ENCODE peak calls at places on chromosomes 6 and 20, in eight cellular contexts. I is activated naive CD4-positive, alpha-beta T cell treated with anti-CD3 and anti-CD28 coated beads, Interleukin-2, amount 50 U/mL, for 16 hours; V is MV-4-11; Z is OCI-LY7; L is thoracic aorta; U is stimulated activated CD4-positive, alpha-beta T cell treated with anti-CD3 and anti-CD28 coated beads, Interleukin-2, amount 100 ng/mL, for 4 hours; J is DMS153; E is thyroid gland. Y is an unnamed sample.
A peak's percentile ranks its signal among the peaks of the same experiment; 100 is the strongest.

GRCh38 chr6:31834367-31834703 is 6.8 kb downstream of the HSPA1B start:
- DNase-seq in V (peak; percentile 76), I (no peak), U (no peak), J (peak; percentile 89), L (no peak), Z (peak; percentile 91), E (peak; percentile 87), Y (peak; percentile 91)

GRCh38 chr20:48843125-48843806 is 15.5 kb upstream of the PREX1 start:
- DNase-seq in U (no peak), Z (peak; percentile 49), L (no peak), I (no peak), V (peak; percentile 43), J (no peak), E (no peak), Y (no peak)

GRCh38 chr6:74671558-74672025 is 534.3 kb downstream of the COL12A1 start:
- DNase-seq in J (no peak), V (no peak), Z (no peak), U (no peak), L (no peak), I (no peak), E (no peak), Y (no peak)

GRCh38 chr20:31837896-31838397 is 7.5 kb downstream of the FOXS1 start:
- DNase-seq in L (no peak), Z (no peak), J (no peak), I (no peak), V (peak; percentile 81), U (no peak), E (no peak), Y (no peak)

GRCh38 chr6:14384175-14384949 is 266.8 kb downstream of the CD83 start:
- DNase-seq in E (no peak), Z (no peak), U (no peak), I (no peak), J (no peak), L (no peak), V (no peak), Y (peak; percentile 80)

GRCh38 chr20:1943267-1944002 is 48.2 kb downstream of the SIRPA start:
- DNase-seq in V (peak; percentile 15), Z (no peak), E (peak; percentile 17), L (no peak), U (no peak), I (no peak), J (no peak), Y (no peak)

GRCh38 chr20:16810216-16810615 is 62.1 kb downstream of the OTOR start:
- DNase-seq in U (no peak), V (no peak), J (no peak), Z (no peak), L (no peak), I (no peak), E (no peak), Y (no peak)

GRCh38 chr20:53725575-53725970 is 131.9 kb upstream of the ZNF217 start:
- DNase-seq in L (no peak), V (no peak), J (no peak), U (no peak), E (no peak), Z (no peak), I (no peak), Y (no peak)

GRCh38 chr6:33827546-33828451 is 24.0 kb upstream of the MLN start:
- DNase-seq in E (no peak), L (no peak), V (no peak), Z (no peak), I (no peak), J (no peak), U (no peak), Y (no peak)

GRCh38 chr6:148704539-148704938 is 42.3 kb upstream of the UST start:
- DNase-seq in V (no peak), E (no peak), I (no peak), J (no peak), Z (no peak), U (no peak), L (no peak), Y (no peak)

GRCh38 chr6:71091946-71092345 is 135.1 kb upstream of the B3GAT2 start:
- DNase-seq in J (no peak), I (no peak), U (no peak), Z (no peak), V (no peak), E (no peak), L (no peak), Y (no peak)

GRCh38 chr20:46087161-46087560 is 2.6 kb downstream of the NCOA5 start:
- DNase-seq in I (no peak), E (no peak), V (peak; percentile 8), Z (peak; percentile 36), U (no peak), J (no peak), L (no peak), Y (no peak)

GRCh38 chr20:17749979-17750721 is 50.4 kb downstream of the BANF2 start:
- DNase-seq in Z (no peak), L (no peak), I (no peak), E (peak; percentile 21), J (no peak), V (no peak), U (no peak), Y (no peak)

GRCh38 chr20:59125909-59126308 is 37.7 kb upstream of the ZNF831 start:
- DNase-seq in E (no peak), U (no peak), J (no peak), L (no peak), I (no peak), Z (no peak), V (no peak), Y (no peak)

GRCh38 chr6:168274046-168274952 is 45.3 kb downstream of the DACT2 start:
- DNase-seq in L (no peak), I (no peak), E (no peak), Z (no peak), J (no peak), U (no peak), V (no peak), Y (no peak)

GRCh38 chr6:117512056-117512828 is 29.8 kb downstream of the DCBLD1 start:
- DNase-seq in I (no peak), L (no peak), Z (no peak), E (no peak), U (no peak), V (no peak), J (no peak), Y (no peak)